ENCODE peak calls at places on chromosomes 4 and X, in seven cellular contexts. N, F, E, M, Z, H and D are unnamed samples.
A peak's percentile ranks its signal among the peaks of the same experiment; 100 is the strongest.

GRCh38 chrX:71618303-71618721 is at the start of gene CXCR3:
- DNase-seq in N (no peak), F (no peak), E (no peak), M (no peak), Z (no peak), H (peak; percentile 83), D (peak; percentile 32)

GRCh38 chrX:149312936-149313432 is 192.1 kb downstream of the IDS start:
- DNase-seq in N (no peak), F (no peak), E (no peak), M (no peak), Z (no peak), H (no peak), D (no peak)

GRCh38 chr4:13588954-13589353 is 38.6 kb downstream of the BOD1L1 start:
- DNase-seq in N (no peak), F (no peak), E (no peak), M (no peak), Z (no peak), H (no peak), D (no peak)

GRCh38 chr4:15322016-15322415 is 105.8 kb upstream of the C1QTNF7 start:
- DNase-seq in N (no peak), F (no peak), E (no peak), M (no peak), Z (no peak), H (no peak), D (no peak)

GRCh38 chr4:177464026-177464425 is 21.8 kb upstream of the AGA start:
- DNase-seq in N (peak; percentile 44), F (no peak), E (no peak), M (no peak), Z (no peak), H (no peak), D (no peak)

GRCh38 chrX:81259714-81260395 is 58.0 kb downstream of the SH3BGRL start:
- DNase-seq in N (peak; percentile 20), F (no peak), E (no peak), M (no peak), Z (peak; percentile 4), H (no peak), D (no peak)

GRCh38 chr4:97374526-97374925 is 768.8 kb downstream of the STPG2 start:
- DNase-seq in N (no peak), F (no peak), E (no peak), M (no peak), Z (no peak), H (no peak), D (no peak)

GRCh38 chr4:74279716-74280115 is 28.6 kb upstream of the EPGN start:
- DNase-seq in N (no peak), F (no peak), E (no peak), M (no peak), Z (no peak), H (no peak), D (no peak)

GRCh38 chr4:42627887-42628646 is 28.8 kb downstream of the ATP8A1 start:
- DNase-seq in N (no peak), F (peak; percentile 70), E (peak; percentile 16), M (no peak), Z (no peak), H (peak; percentile 90), D (no peak)

GRCh38 chr4:165378763-165379631 is at the start of gene CPE:
- DNase-seq in N (peak; percentile 44), F (peak; percentile 80), E (peak; percentile 15), M (peak; percentile 71), Z (no peak), H (peak; percentile 85), D (peak; percentile 74)

DNA sequence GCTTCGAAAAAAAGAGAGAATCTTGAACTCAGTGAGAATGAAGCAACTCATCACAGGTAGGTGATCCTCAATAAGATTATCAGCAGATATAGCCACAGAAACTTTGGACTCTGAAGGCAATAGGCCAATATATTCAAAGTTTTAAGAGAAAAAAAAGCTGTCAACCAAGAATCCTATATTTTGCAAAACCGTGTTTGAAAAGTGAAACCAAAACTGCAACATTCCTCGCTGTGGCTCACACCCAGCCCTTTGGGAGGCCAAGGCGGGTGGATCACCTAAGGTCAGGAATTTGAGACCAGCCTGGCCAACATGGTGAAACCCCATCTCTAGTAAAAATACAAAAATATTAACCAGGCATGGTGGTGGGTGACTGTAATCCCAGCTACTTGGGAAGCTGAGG is 22.8 kb downstream of the MAD2L1 start:
- DNase-seq in N (no peak), F (no peak), E (no peak), M (no peak), Z (no peak), H (no peak), D (no peak)
- H3K4me3 ChIP-seq in N (no peak overlapping the region), F (no peak overlapping the region), E (no peak overlapping the region), M (no peak overlapping the region), Z (no peak overlapping the region), H (no peak overlapping the region), D (no peak overlapping the region)

GRCh38 chrX:130083107-130083490 is 27.2 kb downstream of the ELF4 start:
- DNase-seq in N (no peak), F (no peak), E (no peak), M (no peak), Z (no peak), H (no peak), D (no peak)
- H3K4me3 ChIP-seq in N (no peak overlapping the region), F (no peak overlapping the region), E (no peak overlapping the region), M (no peak overlapping the region), Z (no peak overlapping the region), H (peak overlapping the region; percentile 67), D (no peak overlapping the region)

GRCh38 chrX:17736856-17737706 is at the start of gene SCML1:
- DNase-seq in N (peak; percentile 95), F (peak; percentile 98), E (peak; percentile 81), M (peak; percentile 97), Z (peak; percentile 89), H (peak; percentile 95), D (peak; percentile 97)
- H3K4me3 ChIP-seq in N (peak within 1 kb of the TSS; percentile 89), F (peak within 1 kb of the TSS; percentile 61), E (peak within 1 kb of the TSS; percentile 92), M (peak within 1 kb of the TSS; percentile 73), Z (peak within 1 kb of the TSS; percentile 71), H (peak within 1 kb of the TSS; percentile 76), D (peak within 1 kb of the TSS; percentile 87)

DNA sequence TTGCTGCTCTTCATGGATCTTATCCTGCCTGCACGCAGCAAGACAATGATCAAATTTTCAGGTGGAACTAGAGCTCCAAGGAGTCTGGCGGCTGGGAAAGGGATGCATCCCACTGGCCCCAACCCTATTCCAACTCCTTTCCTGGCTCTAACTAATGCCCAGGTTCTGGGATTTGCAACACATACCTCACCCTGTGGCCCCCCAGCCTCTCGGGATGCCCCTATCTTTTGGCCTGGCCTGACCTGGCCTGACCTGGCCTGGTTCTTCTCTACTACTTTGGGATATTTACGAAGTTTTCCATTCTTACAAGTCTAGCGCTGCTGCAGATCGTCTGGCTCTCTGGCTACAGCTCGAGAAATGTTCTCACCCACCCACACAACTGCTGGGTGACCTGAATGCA is 56.4 kb upstream of the CDKN2AIP start:
- DNase-seq in N (no peak), F (no peak), E (no peak), M (no peak), Z (no peak), H (no peak), D (no peak)
- H3K4me3 ChIP-seq in N (no peak overlapping the region), F (no peak overlapping the region), E (no peak overlapping the region), M (no peak overlapping the region), Z (no peak overlapping the region), H (no peak overlapping the region), D (no peak overlapping the region)

GRCh38 chr4:56940403-56940802 is 32.7 kb downstream of the REST start:
- DNase-seq in N (no peak), F (no peak), E (no peak), M (no peak), Z (no peak), H (no peak), D (no peak)

GRCh38 chr4:56941403-56941802 is 33.7 kb downstream of the REST start:
- DNase-seq in N (no peak), F (no peak), E (no peak), M (no peak), Z (no peak), H (no peak), D (no peak)

GRCh38 chr4:56931924-56932323 is 24.2 kb downstream of the REST start:
- DNase-seq in N (no peak), F (no peak), E (no peak), M (no peak), Z (no peak), H (no peak), D (no peak)

GRCh38 chr4:56937262-56937661 is 29.6 kb downstream of the REST start:
- DNase-seq in N (peak; percentile 93), F (no peak), E (no peak), M (peak; percentile 84), Z (peak; percentile 29), H (no peak), D (peak; percentile 50)
- H3K4me3 ChIP-seq in N (no peak overlapping the region), F (no peak overlapping the region), E (no peak overlapping the region), M (no peak overlapping the region), Z (no peak overlapping the region), H (no peak overlapping the region), D (no peak overlapping the region)

DNA sequence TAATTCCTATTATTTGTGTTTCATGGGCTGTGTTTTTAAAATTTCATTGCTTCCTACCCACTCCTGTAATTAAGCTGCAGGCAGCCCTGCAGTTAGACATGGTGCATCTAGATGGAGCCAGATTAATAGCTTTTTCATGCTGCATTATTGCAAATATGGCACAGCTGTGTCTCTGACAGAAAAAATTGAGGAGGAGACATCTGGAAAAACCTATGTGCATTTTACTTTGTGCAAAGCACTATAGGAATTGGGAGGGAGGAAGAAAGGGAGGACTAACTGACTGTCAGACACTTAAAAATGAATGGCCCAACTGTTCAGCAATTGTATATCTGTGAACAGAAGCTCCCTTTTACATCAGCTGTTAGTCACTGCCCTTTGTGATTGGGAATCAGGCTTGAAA is 8.1 kb upstream of the RPGR start:
- DNase-seq in N (no peak), F (no peak), E (no peak), M (no peak), Z (no peak), H (no peak), D (no peak)
- H3K4me3 ChIP-seq in N (no peak overlapping the region), F (no peak overlapping the region), E (no peak overlapping the region), M (no peak overlapping the region), Z (no peak overlapping the region), H (no peak overlapping the region), D (no peak overlapping the region)